ENCODE peak calls at places on chromosome 3, in seven cellular contexts. One of them, this sample, is unnamed.

GRCh38 chr3:81871358-81872152 is 110.1 kb upstream of the GBE1 start:
- DNase-seq in IMR-90: no peak
- DNase-seq in HCT116: no peak
- DNase-seq in K562: no peak
- DNase-seq in pancreas: no peak
- DNase-seq in brain microvascular endothelial cell: no peak
- DNase-seq in lower lobe of right lung: no peak
- DNase-seq in this sample: no peak

GRCh38 chr3:108124337-108125150 is 33.7 kb upstream of the CD47 start:
- DNase-seq in IMR-90: no peak
- DNase-seq in brain microvascular endothelial cell: no peak
- DNase-seq in HCT116: no peak
- DNase-seq in pancreas: no peak
- DNase-seq in K562: peak; percentile 73
- DNase-seq in lower lobe of right lung: no peak
- DNase-seq in this sample: no peak

GRCh38 chr3:182487048-182487447 is 306.3 kb upstream of the ATP11B start:
- DNase-seq in pancreas: no peak
- DNase-seq in HCT116: no peak
- DNase-seq in IMR-90: no peak
- DNase-seq in K562: no peak
- DNase-seq in brain microvascular endothelial cell: no peak
- DNase-seq in lower lobe of right lung: no peak
- DNase-seq in this sample: no peak

GRCh38 chr3:87855626-87856025 is 203.2 kb downstream of the CGGBP1 start:
- DNase-seq in K562: peak; percentile 12
- DNase-seq in IMR-90: no peak
- DNase-seq in HCT116: no peak
- DNase-seq in lower lobe of right lung: no peak
- DNase-seq in pancreas: no peak
- DNase-seq in brain microvascular endothelial cell: peak; percentile 85
- DNase-seq in this sample: no peak

GRCh38 chr3:162586591-162586990 is 1090.0 kb downstream of the OTOL1 start:
- DNase-seq in brain microvascular endothelial cell: peak; percentile 16
- DNase-seq in K562: no peak
- DNase-seq in pancreas: no peak
- DNase-seq in HCT116: no peak
- DNase-seq in IMR-90: peak; percentile 57
- DNase-seq in lower lobe of right lung: no peak
- DNase-seq in this sample: peak; percentile 18

GRCh38 chr3:73107788-73108187 is 46.3 kb downstream of the EBLN2 start:
- DNase-seq in pancreas: no peak
- DNase-seq in lower lobe of right lung: no peak
- DNase-seq in brain microvascular endothelial cell: no peak
- DNase-seq in K562: no peak
- DNase-seq in IMR-90: no peak
- DNase-seq in HCT116: no peak
- DNase-seq in this sample: no peak

GRCh38 chr3:190427108-190427507 is 22.6 kb downstream of the TMEM207 start:
- DNase-seq in HCT116: no peak
- DNase-seq in K562: no peak
- DNase-seq in IMR-90: no peak
- DNase-seq in brain microvascular endothelial cell: no peak
- DNase-seq in pancreas: no peak
- DNase-seq in lower lobe of right lung: no peak
- DNase-seq in this sample: no peak

GRCh38 chr3:86653801-86654200 is 337.1 kb downstream of the VGLL3 start:
- DNase-seq in brain microvascular endothelial cell: no peak
- DNase-seq in lower lobe of right lung: no peak
- DNase-seq in pancreas: no peak
- DNase-seq in IMR-90: no peak
- DNase-seq in K562: no peak
- DNase-seq in HCT116: no peak
- DNase-seq in this sample: no peak

GRCh38 chr3:56192001-56192400 is 276.3 kb downstream of the ERC2 start:
- DNase-seq in pancreas: no peak
- DNase-seq in K562: no peak
- DNase-seq in HCT116: no peak
- DNase-seq in brain microvascular endothelial cell: no peak
- DNase-seq in IMR-90: no peak
- DNase-seq in lower lobe of right lung: no peak
- DNase-seq in this sample: no peak

GRCh38 chr3:66398228-66399025 is 102.4 kb downstream of the LRIG1 start:
- DNase-seq in pancreas: peak; percentile 44
- DNase-seq in IMR-90: peak; percentile 56
- DNase-seq in K562: no peak
- DNase-seq in lower lobe of right lung: no peak
- DNase-seq in HCT116: no peak
- DNase-seq in brain microvascular endothelial cell: no peak
- DNase-seq in this sample: peak; percentile 65

GRCh38 chr3:37171144-37171543 is 3.2 kb downstream of the LRRFIP2 start:
- DNase-seq in HCT116: no peak
- DNase-seq in IMR-90: no peak
- DNase-seq in brain microvascular endothelial cell: no peak
- DNase-seq in lower lobe of right lung: no peak
- DNase-seq in K562: peak; percentile 20
- DNase-seq in pancreas: no peak
- DNase-seq in this sample: no peak

GRCh38 chr3:145219355-145220196 is 941.4 kb downstream of the PLOD2 start:
- DNase-seq in pancreas: no peak
- DNase-seq in K562: no peak
- DNase-seq in brain microvascular endothelial cell: no peak
- DNase-seq in lower lobe of right lung: no peak
- DNase-seq in IMR-90: no peak
- DNase-seq in HCT116: no peak
- DNase-seq in this sample: no peak

GRCh38 chr3:38039899-38040261 is 872 bp downstream of the DLEC1 start:
- DNase-seq in HCT116: no peak
- DNase-seq in brain microvascular endothelial cell: peak; percentile 37
- DNase-seq in K562: peak; percentile 63
- DNase-seq in pancreas: no peak
- DNase-seq in lower lobe of right lung: peak; percentile 84
- DNase-seq in IMR-90: peak; percentile 42
- DNase-seq in this sample: no peak

GRCh38 chr3:60434945-60435344 is 816.3 kb downstream of the FHIT start:
- DNase-seq in HCT116: no peak
- DNase-seq in pancreas: no peak
- DNase-seq in K562: peak; percentile 4
- DNase-seq in brain microvascular endothelial cell: no peak
- DNase-seq in IMR-90: no peak
- DNase-seq in lower lobe of right lung: no peak
- DNase-seq in this sample: no peak

GRCh38 chr3:60435941-60436650 is 815.2 kb downstream of the FHIT start:
- DNase-seq in brain microvascular endothelial cell: no peak
- DNase-seq in lower lobe of right lung: no peak
- DNase-seq in HCT116: no peak
- DNase-seq in pancreas: no peak
- DNase-seq in K562: no peak
- DNase-seq in IMR-90: no peak
- DNase-seq in this sample: no peak

GRCh38 chr3:60431599-60431958 is 819.7 kb downstream of the FHIT start:
- DNase-seq in pancreas: no peak
- DNase-seq in K562: peak; percentile 71
- DNase-seq in IMR-90: peak; percentile 48
- DNase-seq in brain microvascular endothelial cell: peak; percentile 22
- DNase-seq in HCT116: no peak
- DNase-seq in lower lobe of right lung: no peak
- DNase-seq in this sample: peak; percentile 4

GRCh38 chr3:60430208-60430607 is 821.0 kb downstream of the FHIT start:
- DNase-seq in IMR-90: no peak
- DNase-seq in brain microvascular endothelial cell: no peak
- DNase-seq in K562: no peak
- DNase-seq in HCT116: no peak
- DNase-seq in pancreas: no peak
- DNase-seq in lower lobe of right lung: no peak
- DNase-seq in this sample: no peak

DNA sequence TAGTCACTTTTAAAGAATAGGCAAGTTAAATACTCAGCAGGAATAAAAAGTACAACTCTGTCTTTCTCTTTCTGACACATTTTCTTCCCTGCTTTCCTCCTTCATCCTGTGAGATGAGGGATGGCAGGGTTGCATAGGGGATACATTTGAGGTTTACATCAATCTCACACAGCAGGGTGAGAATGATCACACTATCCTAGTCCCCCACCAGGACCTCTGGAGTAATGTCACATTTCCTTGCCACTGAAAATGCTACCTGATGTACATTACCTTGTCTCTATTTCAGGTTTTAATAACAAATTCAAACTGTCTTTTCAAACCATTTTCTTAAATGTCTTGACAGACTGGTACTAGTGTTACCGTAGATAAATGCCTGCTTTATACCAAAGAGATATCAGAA is 816.9 kb downstream of the FHIT start:
- DNase-seq in HCT116: no peak
- DNase-seq in K562: no peak
- DNase-seq in pancreas: no peak
- DNase-seq in brain microvascular endothelial cell: no peak
- DNase-seq in lower lobe of right lung: no peak
- DNase-seq in IMR-90: no peak
- DNase-seq in this sample: no peak
- H3K27ac ChIP-seq in HCT116: no peak overlapping the region
- H3K27ac ChIP-seq in K562: no peak overlapping the region
- H3K27ac ChIP-seq in pancreas: no peak overlapping the region
- H3K27ac ChIP-seq in brain microvascular endothelial cell: no peak overlapping the region
- H3K27ac ChIP-seq in lower lobe of right lung: no peak overlapping the region
- H3K27ac ChIP-seq in IMR-90: no peak overlapping the region
- H3K27ac ChIP-seq in this sample: no peak overlapping the region

GRCh38 chr3:128867200-128868125 is 12.0 kb upstream of the ACAD9 start:
- DNase-seq in IMR-90: no peak
- DNase-seq in HCT116: no peak
- DNase-seq in pancreas: no peak
- DNase-seq in lower lobe of right lung: no peak
- DNase-seq in K562: no peak
- DNase-seq in brain microvascular endothelial cell: no peak
- DNase-seq in this sample: no peak

GRCh38 chr3:128861491-128861890 is 17.9 kb upstream of the ACAD9 start:
- DNase-seq in pancreas: no peak
- DNase-seq in IMR-90: no peak
- DNase-seq in HCT116: no peak
- DNase-seq in brain microvascular endothelial cell: no peak
- DNase-seq in K562: no peak
- DNase-seq in lower lobe of right lung: no peak
- DNase-seq in this sample: no peak

GRCh38 chr3:128864351-128864811 is 15.0 kb upstream of the ACAD9 start:
- DNase-seq in brain microvascular endothelial cell: no peak
- DNase-seq in pancreas: no peak
- DNase-seq in HCT116: no peak
- DNase-seq in lower lobe of right lung: no peak
- DNase-seq in K562: no peak
- DNase-seq in IMR-90: no peak
- DNase-seq in this sample: no peak

GRCh38 chr3:128859573-128860154 is 19.8 kb upstream of the ACAD9 start:
- DNase-seq in K562: peak; percentile 48
- DNase-seq in brain microvascular endothelial cell: no peak
- DNase-seq in pancreas: no peak
- DNase-seq in lower lobe of right lung: no peak
- DNase-seq in IMR-90: no peak
- DNase-seq in HCT116: no peak
- DNase-seq in this sample: no peak

DNA sequence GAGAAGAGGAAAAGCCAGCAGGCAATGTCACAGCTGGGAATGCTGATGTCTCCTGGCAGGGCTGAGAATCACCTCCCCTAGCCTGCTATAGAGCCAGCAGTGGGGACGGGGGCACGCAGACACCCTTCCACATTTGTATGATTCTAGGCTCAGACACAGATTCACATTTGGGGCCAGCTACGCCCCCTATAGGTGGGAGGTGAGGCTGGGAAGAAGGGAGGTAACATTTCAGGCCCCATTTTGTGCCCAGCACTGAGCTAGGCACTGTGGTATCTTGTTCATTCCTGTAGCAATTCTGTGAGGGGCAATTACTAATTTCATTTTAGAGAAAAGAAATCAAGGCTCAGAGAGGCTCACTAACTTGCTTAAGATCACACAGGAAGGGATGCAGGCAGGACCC is 15.9 kb upstream of the ACAD9 start:
- DNase-seq in HCT116: no peak
- DNase-seq in pancreas: no peak
- DNase-seq in IMR-90: no peak
- DNase-seq in brain microvascular endothelial cell: no peak
- DNase-seq in lower lobe of right lung: no peak
- DNase-seq in K562: no peak
- DNase-seq in this sample: no peak
- TF ChIP-seq CTCF in HCT116: peak; percentile 26
- TF ChIP-seq CTCF in pancreas: no peak
- TF ChIP-seq CTCF in IMR-90: peak; percentile 13
- TF ChIP-seq CTCF in brain microvascular endothelial cell: peak; percentile 53
- TF ChIP-seq CTCF in lower lobe of right lung: peak; percentile 25
- TF ChIP-seq CTCF in K562: no peak
- TF ChIP-seq CTCF in this sample: peak; percentile 19

DNA sequence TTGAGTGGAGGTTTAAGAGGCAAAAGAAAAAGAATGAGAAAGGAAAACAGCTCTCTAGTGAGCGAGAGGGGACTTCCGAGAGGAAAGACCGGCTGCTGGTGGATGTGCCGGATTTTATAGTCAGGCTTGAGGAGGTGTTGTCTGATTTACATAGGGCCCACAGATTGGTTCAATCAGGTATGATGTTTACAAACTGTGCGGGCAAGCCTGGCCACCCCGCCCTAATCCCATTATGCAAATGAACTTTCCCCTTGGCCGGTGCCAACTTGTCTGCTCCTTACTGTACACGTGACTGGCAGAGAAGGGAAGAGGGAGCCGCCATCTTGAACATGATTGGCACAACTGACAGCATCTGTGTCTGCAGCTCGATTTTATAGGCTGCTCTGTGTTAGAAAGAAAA is 44.7 kb downstream of the FAM43A start:
- DNase-seq in lower lobe of right lung: peak; percentile 58
- DNase-seq in brain microvascular endothelial cell: no peak
- DNase-seq in pancreas: peak; percentile 62
- DNase-seq in IMR-90: no peak
- DNase-seq in HCT116: no peak
- DNase-seq in K562: no peak
- DNase-seq in this sample: no peak
- H3K27me3 ChIP-seq in lower lobe of right lung: no peaks in the 10 kb centered on the region
- H3K27me3 ChIP-seq in brain microvascular endothelial cell: no peaks in the 10 kb centered on the region
- H3K27me3 ChIP-seq in pancreas: no peaks in the 10 kb centered on the region
- H3K27me3 ChIP-seq in IMR-90: peaks cover 37% of the 10 kb centered on the region
- H3K27me3 ChIP-seq in HCT116: no peaks in the 10 kb centered on the region
- H3K27me3 ChIP-seq in K562: peaks cover 32% of the 10 kb centered on the region
- H3K27me3 ChIP-seq in this sample: peaks cover 24% of the 10 kb centered on the region

GRCh38 chr3:9901967-9902366 is 681 bp upstream of the IL17RE start:
- DNase-seq in IMR-90: no peak
- DNase-seq in K562: no peak
- DNase-seq in brain microvascular endothelial cell: no peak
- DNase-seq in HCT116: no peak
- DNase-seq in pancreas: no peak
- DNase-seq in lower lobe of right lung: no peak
- DNase-seq in this sample: no peak

GRCh38 chr3:9893739-9894138 is 3.3 kb downstream of the JAGN1 start:
- DNase-seq in brain microvascular endothelial cell: no peak
- DNase-seq in HCT116: no peak
- DNase-seq in IMR-90: no peak
- DNase-seq in pancreas: no peak
- DNase-seq in K562: no peak
- DNase-seq in lower lobe of right lung: no peak
- DNase-seq in this sample: no peak

GRCh38 chr3:9898467-9899229 is 4.0 kb upstream of the IL17RE start:
- DNase-seq in IMR-90: no peak
- DNase-seq in K562: peak; percentile 44
- DNase-seq in brain microvascular endothelial cell: no peak
- DNase-seq in HCT116: no peak
- DNase-seq in pancreas: peak; percentile 51
- DNase-seq in lower lobe of right lung: no peak
- DNase-seq in this sample: no peak

GRCh38 chr3:9899289-9899791 is 3.3 kb upstream of the IL17RE start:
- DNase-seq in IMR-90: no peak
- DNase-seq in lower lobe of right lung: no peak
- DNase-seq in pancreas: no peak
- DNase-seq in brain microvascular endothelial cell: no peak
- DNase-seq in HCT116: no peak
- DNase-seq in K562: no peak
- DNase-seq in this sample: no peak

GRCh38 chr3:9897408-9898372 is 5.0 kb upstream of the IL17RE start:
- DNase-seq in brain microvascular endothelial cell: no peak
- DNase-seq in IMR-90: peak; percentile 41
- DNase-seq in lower lobe of right lung: no peak
- DNase-seq in K562: peak; percentile 90
- DNase-seq in HCT116: peak; percentile 56
- DNase-seq in pancreas: peak; percentile 89
- DNase-seq in this sample: no peak
- H3K27ac ChIP-seq in brain microvascular endothelial cell: peak overlapping the region; percentile 50
- H3K27ac ChIP-seq in IMR-90: no peak overlapping the region
- H3K27ac ChIP-seq in lower lobe of right lung: peak overlapping the region; percentile 68
- H3K27ac ChIP-seq in K562: peak overlapping the region; percentile 74
- H3K27ac ChIP-seq in HCT116: no peak overlapping the region
- H3K27ac ChIP-seq in pancreas: peak overlapping the region; percentile 63
- H3K27ac ChIP-seq in this sample: no peak overlapping the region